ENCODE peak calls at places on chromosomes 13 and 19, in four cellular contexts. S, E, W and L are unnamed samples.

GRCh38 chr19:1945899-1946298 is 4.9 kb downstream of the CSNK1G2 start:
- DNase-seq in E (peak; percentile 22), S (peak; percentile 34), W (no peak), L (no peak)

GRCh38 chr13:106089251-106089940 is 446.1 kb downstream of the EFNB2 start:
- DNase-seq in E (no peak), S (no peak), W (no peak), L (no peak)

GRCh38 chr13:66099825-66100224 is 1130.3 kb downstream of the PCDH9 start:
- DNase-seq in E (no peak), W (no peak), S (no peak), L (no peak)

GRCh38 chr13:23922005-23922932 is 25.0 kb upstream of the C1QTNF9B start:
- DNase-seq in W (no peak), S (no peak), E (no peak), L (no peak)

GRCh38 chr13:73754727-73755292 is 379.4 kb downstream of the KLF12 start:
- DNase-seq in S (peak; percentile 13), E (peak; percentile 80), W (no peak), L (no peak)

GRCh38 chr19:18763674-18764590 is 27.2 kb downstream of the COMP start:
- DNase-seq in W (no peak), S (no peak), E (peak; percentile 55), L (no peak)

GRCh38 chr13:66995366-66995663 is 234.8 kb downstream of the PCDH9 start:
- DNase-seq in S (no peak), W (no peak), E (no peak), L (no peak)

GRCh38 chr13:41196620-41197019 is 2.3 kb upstream of the KBTBD7 start:
- DNase-seq in E (peak; percentile 42), W (no peak), S (no peak), L (no peak)

GRCh38 chr13:113078895-113079720 is 26.5 kb upstream of the F7 start:
- DNase-seq in W (no peak), E (no peak), S (no peak), L (no peak)

GRCh38 chr13:74000906-74001305 is 133.3 kb downstream of the KLF12 start:
- DNase-seq in E (no peak), W (no peak), S (no peak), L (no peak)

GRCh38 chr13:112984954-112985802 is 16.2 kb downstream of the MCF2L start:
- DNase-seq in W (no peak), S (no peak), E (no peak), L (no peak)

GRCh38 chr13:33092422-33092987 is 76.3 kb downstream of the KL start:
- DNase-seq in S (no peak), E (peak; percentile 39), W (no peak), L (no peak)

GRCh38 chr13:20814224-20814910 is 40.6 kb upstream of the EEF1AKMT1 start:
- DNase-seq in S (no peak), W (peak; percentile 69), E (peak; percentile 95), L (peak; percentile 27)

GRCh38 chr19:17469371-17470203 is 737 bp upstream of the SLC27A1 start:
- DNase-seq in W (peak; percentile 99), S (peak; percentile 83), E (peak; percentile 96), L (peak; percentile 87)

GRCh38 chr13:66847541-66847940 is 382.6 kb downstream of the PCDH9 start:
- DNase-seq in S (no peak), W (no peak), E (no peak), L (no peak)

GRCh38 chr19:17026041-17026658 is 460 bp downstream of the CPAMD8 start:
- DNase-seq in S (peak; percentile 23), W (no peak), E (no peak), L (no peak)

GRCh38 chr19:11142528-11143171 is 12.9 kb downstream of the SPC24 start:
- DNase-seq in W (peak; percentile 82), S (no peak), E (peak; percentile 96), L (peak; percentile 69)

GRCh38 chr19:36939153-36939552 is 23.0 kb downstream of the ZNF568 start:
- DNase-seq in W (no peak), S (no peak), E (peak; percentile 8), L (no peak)

GRCh38 chr19:17337675-17338439 is 504 bp downstream of the GTPBP3 start:
- DNase-seq in E (peak; percentile 22), S (no peak), W (no peak), L (no peak)

GRCh38 chr13:66501187-66501586 is 728.9 kb downstream of the PCDH9 start:
- DNase-seq in S (no peak), E (peak; percentile 83), W (no peak), L (no peak)

GRCh38 chr19:8585894-8586750 is 8.9 kb upstream of the MYO1F start:
- DNase-seq in W (no peak), E (peak; percentile 44), S (peak; percentile 51), L (peak; percentile 65)

GRCh38 chr19:35207391-35207871 is 21.1 kb downstream of the FAM187B start:
- DNase-seq in W (no peak), E (no peak), S (no peak), L (no peak)

GRCh38 chr19:28737021-28737525 is 475.9 kb downstream of the UQCRFS1 start:
- DNase-seq in E (peak; percentile 76), W (no peak), S (no peak), L (no peak)

GRCh38 chr13:66312312-66313087 is 917.6 kb downstream of the PCDH9 start:
- DNase-seq in S (no peak), E (peak; percentile 93), W (no peak), L (no peak)

GRCh38 chr13:94641432-94641941 is 39.8 kb downstream of the GPR180 start:
- DNase-seq in W (no peak), E (peak; percentile 88), S (no peak), L (no peak)

GRCh38 chr13:35957996-35958395 is 173.2 kb downstream of the DCLK1 start:
- DNase-seq in E (no peak), S (no peak), W (no peak), L (no peak)

GRCh38 chr13:49615844-49616687 is 12.2 kb upstream of the ARL11 start:
- DNase-seq in S (no peak), W (no peak), E (no peak), L (no peak)

GRCh38 chr13:64446372-64446771 is 2783.8 kb downstream of the PCDH9 start:
- DNase-seq in S (no peak), W (no peak), E (peak; percentile 35), L (no peak)
- TF ChIP-seq CTCF in S (peak; percentile 44), W (no peak), E (peak; percentile 66), L (no peak)

GRCh38 chr13:38685974-38686571 is 804 bp upstream of the FREM2 start:
- DNase-seq in W (no peak), S (peak; percentile 14), E (peak; percentile 19), L (peak; percentile 71)
- TF ChIP-seq CTCF in W (no peak), S (peak; percentile 43), E (no peak), L (peak; percentile 31)

GRCh38 chr19:772043-772442 is 21.1 kb downstream of the MISP start:
- DNase-seq in S (no peak), E (no peak), W (no peak), L (no peak)

GRCh38 chr19:768424-768823 is 17.5 kb downstream of the MISP start:
- DNase-seq in S (no peak), E (peak; percentile 50), W (no peak), L (no peak)

GRCh38 chr19:769610-770009 is 18.7 kb downstream of the MISP start:
- DNase-seq in S (no peak), E (no peak), W (no peak), L (no peak)

GRCh38 chr19:772730-773436 is 22.0 kb downstream of the MISP start:
- DNase-seq in S (no peak), E (no peak), W (no peak), L (no peak)

GRCh38 chr19:771332-771785 is 20.4 kb downstream of the MISP start:
- DNase-seq in E (peak; percentile 70), W (no peak), S (no peak), L (no peak)
- TF ChIP-seq CTCF in E (peak; percentile 74), W (no peak), S (peak; percentile 45), L (peak; percentile 32)

DNA sequence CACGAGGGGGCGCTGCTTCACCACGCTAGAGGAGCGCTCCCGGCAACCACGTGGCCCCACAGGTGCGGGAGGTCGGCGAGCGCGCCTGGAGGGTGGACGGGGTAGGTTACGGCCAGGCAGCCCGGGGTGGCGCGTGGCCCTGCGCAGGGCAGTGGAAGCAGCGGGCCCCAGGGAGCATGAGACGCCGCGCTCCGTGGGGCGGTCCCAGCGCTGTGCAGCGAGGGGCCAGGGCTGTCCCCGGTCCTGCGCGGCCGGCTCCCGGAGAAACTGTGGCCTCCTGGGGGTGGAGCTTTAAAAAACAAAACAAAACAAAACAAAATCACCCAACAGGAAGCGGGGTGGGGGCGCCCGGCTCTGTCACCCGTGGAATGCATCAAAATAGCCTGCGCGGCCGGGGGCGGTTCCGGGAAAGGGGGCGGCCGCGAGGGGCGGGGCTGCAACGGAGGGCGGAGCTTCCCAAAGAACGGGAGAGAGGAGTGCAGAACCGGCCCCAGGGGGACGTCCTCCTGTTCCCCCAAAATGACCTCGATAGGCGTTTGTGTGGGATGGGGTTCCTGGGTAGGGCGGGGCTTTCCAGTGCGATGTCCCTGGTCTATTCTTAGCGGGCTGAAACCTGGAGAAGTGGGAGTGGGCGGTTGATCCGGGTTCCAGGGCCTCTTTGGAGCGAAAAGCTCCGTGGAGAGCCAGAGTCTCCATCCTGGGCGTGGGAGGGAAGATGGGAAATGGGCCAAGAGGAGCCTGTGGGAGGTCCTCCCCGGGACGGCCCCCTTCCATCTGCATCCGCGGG is 27.3 kb downstream of the NUMBL start:
- DNase-seq in S (peak; percentile 90), W (peak; percentile 68), E (peak; percentile 89), L (peak; percentile 97)
- TF ChIP-seq CTCF in S (peak; percentile 97), W (peak; percentile 97), E (no peak), L (peak; percentile 98)

GRCh38 chr13:44068169-44068568 is 188.5 kb downstream of the LACC1 start:
- DNase-seq in S (no peak), W (no peak), E (peak; percentile 28), L (no peak)

GRCh38 chr13:44061876-44062275 is 182.2 kb downstream of the LACC1 start:
- DNase-seq in S (no peak), W (no peak), E (no peak), L (no peak)

GRCh38 chr13:44063881-44064280 is 184.2 kb downstream of the LACC1 start:
- DNase-seq in E (no peak), W (no peak), S (no peak), L (no peak)

GRCh38 chr13:44064376-44064775 is 184.7 kb downstream of the LACC1 start:
- DNase-seq in S (no peak), E (no peak), W (no peak), L (no peak)

GRCh38 chr13:44063467-44063866 is 183.8 kb downstream of the LACC1 start:
- DNase-seq in S (no peak), E (no peak), W (no peak), L (no peak)
- TF ChIP-seq CTCF in S (no peak), E (no peak), W (no peak), L (no peak)

GRCh38 chr19:7500811-7501450 is 12.1 kb upstream of the PEX11G start:
- DNase-seq in S (peak; percentile 72), E (peak; percentile 51), W (no peak), L (peak; percentile 81)
- TF ChIP-seq CTCF in S (peak; percentile 34), E (no peak), W (peak; percentile 25), L (no peak)

DNA sequence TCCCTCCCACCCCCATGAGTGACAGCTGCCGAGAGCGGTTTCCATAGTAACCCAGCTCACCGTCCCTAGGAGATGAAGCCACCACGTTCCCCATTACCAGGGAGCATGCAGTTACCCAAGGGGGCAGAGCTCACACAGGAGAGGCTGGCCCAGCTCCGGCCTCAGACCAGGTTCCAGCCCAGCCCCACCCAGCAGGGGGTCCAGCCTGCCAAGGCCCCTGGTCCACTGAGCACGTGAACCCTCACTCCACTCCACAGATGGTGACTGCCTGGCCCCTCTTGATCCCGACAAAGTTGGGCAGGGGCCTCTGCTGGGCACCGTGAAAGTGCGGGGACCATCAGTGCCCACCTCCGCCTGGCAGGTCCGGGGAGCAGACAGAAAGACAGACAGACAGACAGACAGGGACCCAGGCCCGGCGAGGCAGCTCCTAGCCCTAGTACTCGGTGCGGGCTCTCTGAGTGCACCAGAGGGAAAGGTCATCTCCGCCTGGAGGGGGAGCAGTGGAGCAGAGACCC is 50.7 kb downstream of the CELF5 start:
- DNase-seq in W (no peak), S (peak; percentile 49), E (no peak), L (no peak)
- TF ChIP-seq CTCF in W (no peak), S (no peak), E (peak; percentile 53), L (no peak)